ENCODE peak calls at places on chromosomes 6 and 20, in five cellular contexts. One of them, this sample, is unnamed.

GRCh38 chr6:134512946-134513345 is 195.0 kb upstream of the SGK1 start:
- DNase-seq in upper lobe of right lung: no peak
- DNase-seq in ovary: no peak
- DNase-seq in aorta: peak; percentile 82
- DNase-seq in left ventricle myocardium inferior: peak; percentile 64
- DNase-seq in this sample: no peak

GRCh38 chr20:63161176-63161651 is 54.7 kb downstream of the YTHDF1 start:
- DNase-seq in upper lobe of right lung: no peak
- DNase-seq in ovary: no peak
- DNase-seq in aorta: peak; percentile 34
- DNase-seq in left ventricle myocardium inferior: no peak
- DNase-seq in this sample: peak; percentile 45

GRCh38 chr6:70709826-70710225 is 42.1 kb downstream of the SMAP1 start:
- DNase-seq in upper lobe of right lung: no peak
- DNase-seq in ovary: no peak
- DNase-seq in aorta: no peak
- DNase-seq in left ventricle myocardium inferior: no peak
- DNase-seq in this sample: no peak

GRCh38 chr6:10837692-10837996 is 695 bp downstream of the MAK start:
- DNase-seq in upper lobe of right lung: no peak
- DNase-seq in ovary: peak; percentile 33
- DNase-seq in aorta: no peak
- DNase-seq in left ventricle myocardium inferior: no peak
- DNase-seq in this sample: no peak

GRCh38 chr6:106223300-106223930 is 102.1 kb downstream of the ATG5 start:
- DNase-seq in upper lobe of right lung: no peak
- DNase-seq in ovary: no peak
- DNase-seq in aorta: peak; percentile 56
- DNase-seq in left ventricle myocardium inferior: peak; percentile 36
- DNase-seq in this sample: no peak

GRCh38 chr20:20076297-20077065 is 24.1 kb downstream of the CFAP61 start:
- DNase-seq in upper lobe of right lung: no peak
- DNase-seq in ovary: no peak
- DNase-seq in aorta: no peak
- DNase-seq in left ventricle myocardium inferior: no peak
- DNase-seq in this sample: peak; percentile 92

GRCh38 chr6:24832794-24833193 is 34.1 kb upstream of the ARMH2 start:
- DNase-seq in upper lobe of right lung: no peak
- DNase-seq in ovary: no peak
- DNase-seq in aorta: no peak
- DNase-seq in left ventricle myocardium inferior: no peak
- DNase-seq in this sample: no peak

GRCh38 chr6:41940759-41941279 is 789 bp downstream of the CCND3 start:
- DNase-seq in upper lobe of right lung: peak; percentile 80
- DNase-seq in ovary: peak; percentile 74
- DNase-seq in aorta: peak; percentile 63
- DNase-seq in left ventricle myocardium inferior: peak; percentile 69
- DNase-seq in this sample: peak; percentile 70

GRCh38 chr6:24664049-24664987 is 2.4 kb downstream of the TDP2 start:
- DNase-seq in upper lobe of right lung: no peak
- DNase-seq in ovary: no peak
- DNase-seq in aorta: no peak
- DNase-seq in left ventricle myocardium inferior: no peak
- DNase-seq in this sample: no peak

GRCh38 chr6:125102901-125103300 is 50.7 kb upstream of the TPD52L1 start:
- DNase-seq in upper lobe of right lung: no peak
- DNase-seq in ovary: no peak
- DNase-seq in aorta: no peak
- DNase-seq in left ventricle myocardium inferior: no peak
- DNase-seq in this sample: no peak

GRCh38 chr20:25706793-25707192 is 10.1 kb upstream of the ZNF337 start:
- DNase-seq in upper lobe of right lung: no peak
- DNase-seq in ovary: no peak
- DNase-seq in aorta: no peak
- DNase-seq in left ventricle myocardium inferior: no peak
- DNase-seq in this sample: no peak

GRCh38 chr6:142313284-142313683 is 11.5 kb downstream of the ADGRG6 start:
- DNase-seq in upper lobe of right lung: no peak
- DNase-seq in ovary: no peak
- DNase-seq in aorta: no peak
- DNase-seq in left ventricle myocardium inferior: no peak
- DNase-seq in this sample: no peak

GRCh38 chr6:136625293-136625692 is 75.1 kb upstream of the MAP7 start:
- DNase-seq in upper lobe of right lung: no peak
- DNase-seq in ovary: no peak
- DNase-seq in aorta: no peak
- DNase-seq in left ventricle myocardium inferior: no peak
- DNase-seq in this sample: no peak

GRCh38 chr6:138323821-138324220 is 53.9 kb upstream of the SMIM28 start:
- DNase-seq in upper lobe of right lung: no peak
- DNase-seq in ovary: no peak
- DNase-seq in aorta: no peak
- DNase-seq in left ventricle myocardium inferior: no peak
- DNase-seq in this sample: no peak

GRCh38 chr6:113203135-113203534 is 654.0 kb upstream of the MARCKS start:
- DNase-seq in upper lobe of right lung: no peak
- DNase-seq in ovary: no peak
- DNase-seq in aorta: no peak
- DNase-seq in left ventricle myocardium inferior: no peak
- DNase-seq in this sample: no peak

GRCh38 chr6:112296122-112296521 is 41.8 kb upstream of the LAMA4 start:
- DNase-seq in upper lobe of right lung: no peak
- DNase-seq in ovary: no peak
- DNase-seq in aorta: no peak
- DNase-seq in left ventricle myocardium inferior: no peak
- DNase-seq in this sample: no peak

GRCh38 chr6:39056191-39056590 is 7.6 kb downstream of the GLP1R start:
- DNase-seq in upper lobe of right lung: peak; percentile 25
- DNase-seq in ovary: no peak
- DNase-seq in aorta: no peak
- DNase-seq in left ventricle myocardium inferior: no peak
- DNase-seq in this sample: no peak

GRCh38 chr20:45156728-45157127 is 18.0 kb upstream of the PI3 start:
- DNase-seq in upper lobe of right lung: no peak
- DNase-seq in ovary: no peak
- DNase-seq in aorta: no peak
- DNase-seq in left ventricle myocardium inferior: no peak
- DNase-seq in this sample: no peak

GRCh38 chr20:12047838-12048432 is 130.2 kb downstream of the BTBD3 start:
- DNase-seq in upper lobe of right lung: no peak
- DNase-seq in ovary: no peak
- DNase-seq in aorta: no peak
- DNase-seq in left ventricle myocardium inferior: no peak
- DNase-seq in this sample: no peak

GRCh38 chr20:61959301-61959700 is 106.4 kb downstream of the TAF4 start:
- DNase-seq in upper lobe of right lung: peak; percentile 17
- DNase-seq in ovary: peak; percentile 72
- DNase-seq in aorta: no peak
- DNase-seq in left ventricle myocardium inferior: no peak
- DNase-seq in this sample: no peak

GRCh38 chr20:43938932-43939761 is 24.5 kb downstream of the TOX2 start:
- DNase-seq in upper lobe of right lung: peak; percentile 77
- DNase-seq in ovary: no peak
- DNase-seq in aorta: peak; percentile 90
- DNase-seq in left ventricle myocardium inferior: peak; percentile 42
- DNase-seq in this sample: peak; percentile 63

GRCh38 chr20:32534661-32535240 is 50.4 kb downstream of the NOL4L start:
- DNase-seq in upper lobe of right lung: no peak
- DNase-seq in ovary: no peak
- DNase-seq in aorta: no peak
- DNase-seq in left ventricle myocardium inferior: no peak
- DNase-seq in this sample: no peak

GRCh38 chr6:15774011-15774410 is 111.2 kb upstream of the DTNBP1 start:
- DNase-seq in upper lobe of right lung: no peak
- DNase-seq in ovary: no peak
- DNase-seq in aorta: no peak
- DNase-seq in left ventricle myocardium inferior: no peak
- DNase-seq in this sample: no peak

GRCh38 chr20:50629675-50630055 is 61.7 kb downstream of the RIPOR3 start:
- DNase-seq in upper lobe of right lung: no peak
- DNase-seq in ovary: no peak
- DNase-seq in aorta: no peak
- DNase-seq in left ventricle myocardium inferior: no peak
- DNase-seq in this sample: no peak

GRCh38 chr20:50630578-50631263 is 60.6 kb downstream of the RIPOR3 start:
- DNase-seq in upper lobe of right lung: no peak
- DNase-seq in ovary: no peak
- DNase-seq in aorta: no peak
- DNase-seq in left ventricle myocardium inferior: no peak
- DNase-seq in this sample: no peak

GRCh38 chr20:50628326-50628725 is 63.0 kb downstream of the RIPOR3 start:
- DNase-seq in upper lobe of right lung: no peak
- DNase-seq in ovary: no peak
- DNase-seq in aorta: no peak
- DNase-seq in left ventricle myocardium inferior: no peak
- DNase-seq in this sample: no peak

GRCh38 chr20:50627747-50628146 is 63.6 kb downstream of the RIPOR3 start:
- DNase-seq in upper lobe of right lung: no peak
- DNase-seq in ovary: no peak
- DNase-seq in aorta: no peak
- DNase-seq in left ventricle myocardium inferior: no peak
- DNase-seq in this sample: no peak

DNA sequence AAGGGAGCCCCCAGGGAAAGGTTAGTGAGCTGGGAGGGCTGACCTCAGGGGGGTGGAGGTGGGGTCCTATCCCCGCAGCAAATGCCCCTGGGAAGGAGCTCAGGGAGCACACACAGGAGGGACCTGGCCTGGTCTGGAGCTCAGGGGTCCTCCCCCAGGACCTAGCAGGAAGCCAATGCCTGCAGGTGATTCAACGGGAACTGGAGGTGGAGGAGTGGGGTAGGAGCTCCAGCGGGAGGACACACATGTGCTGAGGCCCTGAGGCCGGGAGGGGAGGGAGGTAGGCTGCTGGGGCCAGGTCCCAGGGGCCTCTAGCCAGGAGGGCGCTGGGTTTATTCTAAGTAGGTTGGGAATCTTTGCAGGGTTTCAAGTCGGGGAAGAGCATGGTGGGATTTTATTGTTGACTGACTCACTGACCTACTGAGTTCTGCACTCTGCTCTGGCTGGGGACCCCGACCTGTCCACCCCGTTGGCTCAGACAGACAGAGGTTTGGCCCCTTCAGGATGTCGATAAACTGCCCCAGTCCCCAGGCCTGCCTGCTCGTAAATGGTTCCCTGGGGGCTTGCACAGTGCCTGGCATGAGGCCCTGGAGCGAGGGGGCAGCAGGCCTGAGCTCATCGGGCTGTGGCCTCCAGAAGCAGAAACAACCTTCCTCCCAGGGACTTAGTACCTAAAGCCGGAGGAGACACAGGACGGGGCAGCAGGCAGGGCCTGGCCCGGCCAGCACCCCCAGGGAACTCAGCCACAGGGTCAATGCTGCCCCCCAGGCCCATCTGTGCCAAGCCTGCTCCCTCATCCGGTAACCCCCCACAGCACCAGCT is 62.3 kb downstream of the RIPOR3 start:
- DNase-seq in upper lobe of right lung: no peak
- DNase-seq in ovary: no peak
- DNase-seq in aorta: no peak
- DNase-seq in left ventricle myocardium inferior: no peak
- DNase-seq in this sample: no peak
- H3K4me3 ChIP-seq in upper lobe of right lung: no peak overlapping the region
- H3K4me3 ChIP-seq in ovary: no peak overlapping the region
- H3K4me3 ChIP-seq in aorta: no peak overlapping the region
- H3K4me3 ChIP-seq in left ventricle myocardium inferior: no peak overlapping the region
- H3K4me3 ChIP-seq in this sample: no peak overlapping the region

DNA sequence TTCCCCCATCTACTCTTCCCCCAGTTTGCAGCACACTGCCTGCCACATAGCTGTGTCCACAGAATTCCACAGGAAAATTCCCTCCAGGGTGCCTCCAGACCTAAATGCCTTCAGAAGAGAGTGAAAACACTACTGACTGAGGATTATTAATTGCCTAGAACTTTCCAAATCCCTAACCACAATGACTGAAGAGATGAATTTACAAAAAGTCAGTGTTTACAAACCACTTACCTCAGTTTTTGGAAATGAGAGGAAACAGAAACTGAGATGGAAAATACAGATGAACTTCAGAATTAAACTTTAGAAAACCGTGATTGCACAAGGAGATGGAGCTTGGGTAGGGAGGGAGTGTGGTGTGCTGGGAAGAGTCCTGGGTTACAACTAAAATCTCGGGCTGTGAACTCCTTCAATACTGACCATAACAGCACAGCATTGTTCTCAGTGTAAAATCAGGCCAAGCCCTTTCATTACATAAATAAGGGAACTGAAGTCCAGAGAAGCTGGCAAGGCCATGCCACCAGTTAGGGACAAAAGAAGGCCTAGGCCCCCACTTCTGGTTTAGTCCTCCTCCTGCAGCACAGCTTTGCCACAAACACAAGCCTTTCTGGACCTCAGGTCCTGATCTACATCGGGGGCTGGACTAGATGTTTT is 4.1 kb downstream of the ELMO2 start:
- DNase-seq in upper lobe of right lung: no peak
- DNase-seq in ovary: no peak
- DNase-seq in aorta: no peak
- DNase-seq in left ventricle myocardium inferior: no peak
- DNase-seq in this sample: no peak
- H3K27ac ChIP-seq in upper lobe of right lung: peak overlapping the region; percentile 77
- H3K27ac ChIP-seq in ovary: no peak overlapping the region
- H3K27ac ChIP-seq in aorta: peak overlapping the region; percentile 63
- H3K27ac ChIP-seq in left ventricle myocardium inferior: peak overlapping the region; percentile 83
- H3K27ac ChIP-seq in this sample: peak overlapping the region; percentile 86

GRCh38 chr6:34110610-34111009 is 35.3 kb downstream of the GRM4 start:
- DNase-seq in upper lobe of right lung: no peak
- DNase-seq in ovary: no peak
- DNase-seq in aorta: no peak
- DNase-seq in left ventricle myocardium inferior: no peak
- DNase-seq in this sample: no peak
- H3K27me3 ChIP-seq in upper lobe of right lung: peaks cover 15% of the 10 kb centered on the region
- H3K27me3 ChIP-seq in ovary: no peaks in the 10 kb centered on the region
- H3K27me3 ChIP-seq in aorta: no peaks in the 10 kb centered on the region
- H3K27me3 ChIP-seq in left ventricle myocardium inferior: peaks cover 98% of the 10 kb centered on the region
- H3K27me3 ChIP-seq in this sample: peaks cover 37% of the 10 kb centered on the region

DNA sequence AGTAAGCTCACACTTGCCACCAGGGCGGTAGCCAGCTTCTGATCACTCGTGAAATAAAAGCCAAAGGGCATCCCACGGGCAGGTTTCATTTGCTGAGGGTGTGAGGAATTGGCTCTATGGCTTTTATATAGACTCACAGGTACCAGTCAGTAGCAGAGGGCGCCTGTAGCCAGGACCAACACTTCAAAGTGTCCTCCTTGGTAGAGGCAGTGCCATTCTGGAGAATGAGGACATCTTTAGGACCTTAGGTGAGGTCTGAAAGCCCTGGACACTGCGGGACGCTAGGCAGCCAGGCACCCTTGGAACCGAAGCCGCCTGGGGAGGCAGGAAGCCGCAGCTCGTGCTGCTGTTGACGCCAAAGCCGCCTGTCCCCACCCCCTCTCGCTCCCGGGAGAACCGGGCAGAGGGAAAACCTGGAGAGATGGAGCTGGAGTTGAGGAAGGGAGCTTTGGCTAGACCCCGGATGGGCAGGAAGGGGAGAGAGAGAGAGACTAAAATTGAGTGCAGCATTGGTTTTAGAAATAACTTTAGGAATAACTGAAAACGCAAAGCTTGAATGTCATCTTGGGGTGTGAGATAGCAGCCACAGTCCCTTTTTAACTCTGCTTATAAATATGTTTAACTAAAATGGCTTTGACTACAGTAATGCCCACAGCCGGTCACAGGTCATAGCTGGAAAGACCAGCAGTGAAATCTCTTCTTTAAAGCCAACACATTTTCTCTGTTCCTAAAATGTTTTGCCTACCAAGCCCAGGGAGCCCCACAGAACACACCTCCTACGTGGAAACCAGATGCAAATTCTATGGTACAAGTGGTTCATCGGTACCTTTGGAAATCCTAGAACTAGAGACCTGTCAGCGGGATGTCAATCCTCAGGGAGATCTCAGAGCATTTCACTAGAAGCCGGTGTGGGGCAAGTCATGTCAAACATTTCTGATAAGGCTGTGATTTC is 128.5 kb upstream of the CDYL start:
- DNase-seq in upper lobe of right lung: peak; percentile 85
- DNase-seq in ovary: peak; percentile 75
- DNase-seq in aorta: peak; percentile 84
- DNase-seq in left ventricle myocardium inferior: peak; percentile 77
- DNase-seq in this sample: peak; percentile 81
- H3K4me3 ChIP-seq in upper lobe of right lung: peak overlapping the region; percentile 43
- H3K4me3 ChIP-seq in ovary: peak overlapping the region; percentile 35
- H3K4me3 ChIP-seq in aorta: peak overlapping the region; percentile 57
- H3K4me3 ChIP-seq in left ventricle myocardium inferior: peak overlapping the region; percentile 58
- H3K4me3 ChIP-seq in this sample: peak overlapping the region; percentile 62